ENCODE peak calls at places on chromosomes 11 and 22, in seven cellular contexts. Q, V, G, P, D, M and A are unnamed samples. For H3K9me3, the result is how much of the 10 kb centered on the place peaks cover.

GRCh38 chr11:64742940-64743590 is 877 bp downstream of the RASGRP2 start:
- DNase-seq in Q (no peak), V (peak), G (peak), P (peak), D (peak), M (peak), A (peak)

GRCh38 chr11:120712014-120712413 is 200.5 kb downstream of the GRIK4 start:
- DNase-seq in Q (no peak), V (no peak), G (no peak), P (no peak), D (no peak), M (no peak), A (no peak)

GRCh38 chr11:68842427-68843051 is 823 bp upstream of the CPT1A start:
- DNase-seq in Q (no peak), V (no peak), G (no peak), P (no peak), D (no peak), M (no peak), A (no peak)

GRCh38 chr11:7286178-7286577 is 34.5 kb downstream of the SYT9 start:
- DNase-seq in Q (no peak), V (no peak), G (no peak), P (no peak), D (no peak), M (no peak), A (no peak)

GRCh38 chr11:117743121-117743815 is 53.7 kb downstream of the DSCAML1 start:
- DNase-seq in Q (no peak), V (no peak), G (no peak), P (no peak), D (no peak), M (no peak), A (no peak)

GRCh38 chr22:46432164-46433068 is 96.9 kb downstream of the TRMU start:
- DNase-seq in Q (no peak), V (no peak), G (peak), P (no peak), D (no peak), M (no peak), A (no peak)

GRCh38 chr11:8033312-8033715 is 46.2 kb downstream of the EIF3F start:
- DNase-seq in Q (peak), V (peak), G (peak), P (peak), D (peak), M (peak), A (peak)

GRCh38 chr11:46127150-46127638 is 5.9 kb upstream of the PHF21A start:
- DNase-seq in Q (no peak), V (no peak), G (peak), P (no peak), D (no peak), M (no peak), A (peak)

GRCh38 chr11:78424334-78425270 is 7.0 kb upstream of the GAB2 start:
- DNase-seq in Q (no peak), V (no peak), G (no peak), P (no peak), D (no peak), M (no peak), A (no peak)

GRCh38 chr22:42343551-42344081 is 73.2 kb upstream of the TCF20 start:
- DNase-seq in Q (no peak), V (peak), G (no peak), P (no peak), D (no peak), M (no peak), A (peak)

GRCh38 chr22:11066458-11067285 is 4461.3 kb upstream of the OR11H1 start:
- DNase-seq in Q (no peak), V (no peak), G (no peak), P (no peak), D (peak), M (peak), A (no peak)

GRCh38 chr22:20429254-20430100 is 8.1 kb downstream of the SCARF2 start:
- DNase-seq in Q (no peak), V (no peak), G (peak), P (peak), D (peak), M (peak), A (peak)

GRCh38 chr11:72643547-72643946 is 30.7 kb downstream of the PDE2A start:
- DNase-seq in Q (peak), V (no peak), G (peak), P (no peak), D (no peak), M (no peak), A (no peak)

GRCh38 chr22:29202231-29203192 is 3.2 kb upstream of the EMID1 start:
- DNase-seq in Q (no peak), V (no peak), G (peak), P (peak), D (peak), M (no peak), A (peak)

GRCh38 chr11:77148963-77149715 is 21.1 kb downstream of the MYO7A start:
- DNase-seq in Q (no peak), V (no peak), G (no peak), P (no peak), D (no peak), M (no peak), A (no peak)

GRCh38 chr11:123704341-123704740 is 37.1 kb downstream of the ZNF202 start:
- DNase-seq in Q (no peak), V (no peak), G (no peak), P (no peak), D (no peak), M (no peak), A (no peak)

DNA sequence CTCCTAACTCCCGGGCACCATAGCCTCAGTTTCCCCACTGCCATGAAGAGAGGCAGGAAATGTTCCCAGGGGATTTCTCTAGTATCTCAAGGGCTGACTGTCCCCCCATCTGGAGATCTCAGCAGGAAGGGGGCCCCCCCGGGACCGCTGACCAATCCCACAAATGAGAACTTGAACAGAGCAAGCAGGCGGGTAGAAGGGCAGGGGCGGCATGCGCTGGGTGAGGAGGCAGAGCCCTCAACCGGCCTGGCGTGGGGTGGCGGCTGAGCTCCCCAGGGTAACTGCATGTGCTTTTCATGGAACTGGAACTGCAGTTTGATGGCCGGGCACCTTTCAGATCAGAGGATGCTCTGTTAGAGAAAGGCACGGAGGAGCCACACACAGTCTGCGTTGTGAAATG is 144.5 kb downstream of the CTTN start:
- DNase-seq in Q (no peak), V (no peak), G (no peak), P (no peak), D (no peak), M (no peak), A (no peak)
- H3K9me3 ChIP-seq in Q (under half), V (under half), G (under half), P (under half), D (under half), M (under half), A (under half)

GRCh38 chr11:70531281-70532065 is 133.1 kb downstream of the CTTN start:
- DNase-seq in Q (no peak), V (no peak), G (no peak), P (no peak), D (no peak), M (peak), A (peak)

GRCh38 chr11:70530010-70530409 is 131.7 kb downstream of the CTTN start:
- DNase-seq in Q (no peak), V (no peak), G (no peak), P (no peak), D (no peak), M (no peak), A (no peak)

GRCh38 chr11:70528794-70529580 is 130.7 kb downstream of the CTTN start:
- DNase-seq in Q (no peak), V (no peak), G (no peak), P (no peak), D (no peak), M (peak), A (no peak)

GRCh38 chr11:70532066-70532440 is 133.7 kb downstream of the CTTN start:
- DNase-seq in Q (no peak), V (no peak), G (no peak), P (no peak), D (peak), M (peak), A (no peak)

GRCh38 chr11:70530629-70531185 is 132.4 kb downstream of the CTTN start:
- DNase-seq in Q (no peak), V (no peak), G (no peak), P (no peak), D (no peak), M (peak), A (no peak)
- H3K9me3 ChIP-seq in Q (under half), V (under half), G (under half), P (under half), D (under half), M (under half), A (under half)

DNA sequence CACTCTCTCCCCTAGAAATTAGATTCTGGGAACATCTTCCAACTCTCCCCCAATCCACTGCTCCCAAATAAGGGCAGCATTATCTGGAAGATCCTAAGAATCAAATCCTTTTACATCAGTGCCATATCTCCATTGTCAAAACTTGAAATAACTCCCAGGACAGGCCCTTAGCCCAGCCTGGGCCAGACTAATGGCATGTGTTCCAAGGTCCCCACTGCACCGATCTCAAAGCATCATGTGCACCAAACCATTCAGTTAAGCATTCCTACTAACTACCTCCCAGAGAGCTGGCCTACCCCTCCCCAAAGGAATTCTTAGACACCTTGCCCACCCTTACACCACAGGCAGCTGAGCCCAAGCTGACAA is 44.2 kb upstream of the POU2AF1 start:
- DNase-seq in Q (no peak), V (no peak), G (no peak), P (no peak), D (no peak), M (no peak), A (no peak)
- H3K9me3 ChIP-seq in Q (under half), V (under half), G (under half), P (under half), D (under half), M (under half), A (under half)

DNA sequence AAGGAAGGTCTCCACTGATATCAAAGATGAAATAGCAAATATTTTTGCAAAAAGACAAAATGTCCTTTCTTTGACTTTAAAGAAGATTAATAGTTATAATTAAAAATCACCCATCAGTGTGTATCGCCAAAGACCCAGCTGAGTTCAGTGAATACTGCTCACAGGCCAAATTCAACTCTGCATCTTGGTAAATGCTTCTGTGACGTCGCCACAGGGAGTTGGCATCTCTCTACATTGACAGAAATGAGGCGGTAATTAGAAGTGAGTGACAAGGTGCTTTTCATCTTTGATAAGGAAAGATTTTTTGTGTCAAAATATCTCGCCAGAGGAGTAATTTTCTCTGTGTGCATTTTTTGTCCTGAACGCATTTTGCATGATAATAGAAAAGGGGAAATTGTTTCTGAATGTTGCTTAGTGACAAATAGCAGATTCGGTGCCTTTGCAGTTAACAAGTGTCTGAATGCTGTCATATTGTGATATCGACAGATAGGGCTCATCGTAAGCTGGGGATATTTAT is 345.8 kb downstream of the CNTN5 start:
- DNase-seq in Q (no peak), V (no peak), G (no peak), P (no peak), D (no peak), M (no peak), A (no peak)
- H3K9me3 ChIP-seq in Q (under half), V (under half), G (under half), P (under half), D (under half), M (under half), A (under half)

DNA sequence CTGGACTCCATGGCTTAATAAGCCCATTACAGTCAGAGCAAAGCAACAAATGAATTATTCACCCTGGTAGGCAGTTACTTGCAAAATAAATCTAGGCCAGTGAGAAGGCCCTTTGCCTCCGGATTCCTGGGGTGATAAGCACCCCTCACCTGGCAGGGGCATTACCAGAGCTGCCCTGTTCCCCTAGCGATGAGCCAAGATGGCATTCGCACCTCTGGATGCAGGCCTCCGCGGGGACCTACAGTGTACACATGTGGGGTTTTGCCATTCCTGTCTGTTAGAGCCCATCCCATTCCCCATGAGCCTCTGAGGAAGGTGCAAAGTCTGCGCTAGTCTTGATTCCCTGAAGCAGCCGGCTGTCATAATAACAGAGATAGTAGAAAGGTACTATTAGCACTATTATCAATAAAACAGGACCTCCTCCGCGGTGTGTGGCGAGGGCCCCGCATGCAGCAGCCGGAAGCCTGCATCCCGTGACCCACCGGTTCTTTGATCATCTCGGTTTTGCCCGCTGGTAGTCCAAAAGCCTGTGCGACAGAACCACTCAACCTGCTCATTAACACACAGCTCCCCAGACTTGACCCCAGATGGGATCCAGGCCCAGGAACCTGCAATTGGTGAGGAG is 344.3 kb downstream of the BRD1 start:
- DNase-seq in Q (no peak), V (no peak), G (no peak), P (no peak), D (no peak), M (no peak), A (no peak)
- H3K9me3 ChIP-seq in Q (under half), V (under half), G (under half), P (under half), D (under half), M (under half), A (under half)

GRCh38 chr22:31093090-31093850 is 12.2 kb downstream of the SMTN start:
- DNase-seq in Q (no peak), V (peak), G (no peak), P (peak), D (peak), M (no peak), A (no peak)
- H3K9me3 ChIP-seq in Q (under half), V (under half), G (under half), P (under half), D (under half), M (under half), A (under half)